ENCODE peak calls at places on chromosome 1, in seven cellular contexts. One of them, this sample, is unnamed.
A peak's percentile ranks its signal among the peaks of the same experiment; 100 is the strongest.

GRCh38 chr1:228781161-228781771 is 46.0 kb downstream of the RHOU start:
- DNase-seq in DMS 273 treated with DMSO at 0.1 percent for 48 hours: peak; percentile 49
- DNase-seq in RCC 7860: no peak
- DNase-seq in pons: no peak
- DNase-seq in midbrain: no peak
- DNase-seq in NCI-H345: peak; percentile 87
- DNase-seq in hypothalamus: no peak
- DNase-seq in this sample: peak; percentile 23

GRCh38 chr1:202405928-202406327 is 57.4 kb downstream of the PPP1R12B start:
- DNase-seq in DMS 273 treated with DMSO at 0.1 percent for 48 hours: no peak
- DNase-seq in RCC 7860: no peak
- DNase-seq in pons: peak; percentile 58
- DNase-seq in midbrain: peak; percentile 52
- DNase-seq in NCI-H345: no peak
- DNase-seq in hypothalamus: no peak
- DNase-seq in this sample: no peak

GRCh38 chr1:32201011-32201855 is 838 bp downstream of the CCDC28B start:
- DNase-seq in DMS 273 treated with DMSO at 0.1 percent for 48 hours: no peak
- DNase-seq in RCC 7860: no peak
- DNase-seq in pons: no peak
- DNase-seq in midbrain: peak; percentile 11
- DNase-seq in NCI-H345: no peak
- DNase-seq in hypothalamus: peak; percentile 67
- DNase-seq in this sample: no peak

GRCh38 chr1:23720256-23720995 is 22.8 kb upstream of the ELOA start:
- DNase-seq in DMS 273 treated with DMSO at 0.1 percent for 48 hours: no peak
- DNase-seq in RCC 7860: no peak
- DNase-seq in pons: no peak
- DNase-seq in midbrain: no peak
- DNase-seq in NCI-H345: no peak
- DNase-seq in hypothalamus: no peak
- DNase-seq in this sample: no peak

GRCh38 chr1:46128336-46128735 is 4.1 kb downstream of the PIK3R3 start:
- DNase-seq in DMS 273 treated with DMSO at 0.1 percent for 48 hours: no peak
- DNase-seq in RCC 7860: no peak
- DNase-seq in pons: no peak
- DNase-seq in midbrain: no peak
- DNase-seq in NCI-H345: no peak
- DNase-seq in hypothalamus: no peak
- DNase-seq in this sample: no peak

GRCh38 chr1:226987179-226987536 is 47.1 kb downstream of the COQ8A start:
- DNase-seq in DMS 273 treated with DMSO at 0.1 percent for 48 hours: no peak
- DNase-seq in RCC 7860: no peak
- DNase-seq in pons: no peak
- DNase-seq in midbrain: no peak
- DNase-seq in NCI-H345: no peak
- DNase-seq in hypothalamus: no peak
- DNase-seq in this sample: no peak

GRCh38 chr1:59314776-59315528 is 18.1 kb downstream of the FGGY start:
- DNase-seq in DMS 273 treated with DMSO at 0.1 percent for 48 hours: no peak
- DNase-seq in RCC 7860: no peak
- DNase-seq in pons: no peak
- DNase-seq in midbrain: no peak
- DNase-seq in NCI-H345: no peak
- DNase-seq in hypothalamus: no peak
- DNase-seq in this sample: no peak

GRCh38 chr1:166915941-166916340 is 39.9 kb upstream of the TADA1 start:
- DNase-seq in DMS 273 treated with DMSO at 0.1 percent for 48 hours: no peak
- DNase-seq in RCC 7860: peak; percentile 81
- DNase-seq in pons: no peak
- DNase-seq in midbrain: no peak
- DNase-seq in NCI-H345: no peak
- DNase-seq in hypothalamus: no peak
- DNase-seq in this sample: no peak